ENCODE peak calls at places on chromosome 19, in four cellular contexts. W is AG10803, T is Calu3, E is GM10248. I is an unnamed sample.

GRCh38 chr19:34834513-34834912 is 61.5 kb upstream of the ZNF599 start:
- DNase-seq in W (no peak), T (no peak), E (no peak), I (no peak)

GRCh38 chr19:54137913-54138776 is 583 bp downstream of the CNOT3 start:
- DNase-seq in E (peak), T (peak), W (no peak), I (no peak)

GRCh38 chr19:43316591-43317319 is 36.7 kb upstream of the CD177 start:
- DNase-seq in E (no peak), T (peak), W (peak), I (no peak)

GRCh38 chr19:44745386-44745831 is 3.1 kb upstream of the BCL3 start:
- DNase-seq in T (peak), W (peak), E (no peak), I (peak)

GRCh38 chr19:6065685-6066365 is 44.5 kb downstream of the RFX2 start:
- DNase-seq in W (peak), T (peak), E (no peak), I (no peak)

GRCh38 chr19:12667903-12668302 is 1.3 kb downstream of the WDR83 start:
- DNase-seq in T (no peak), E (no peak), W (no peak), I (no peak)

GRCh38 chr19:38617764-38618589 is at the start of gene MAP4K1:
- DNase-seq in W (no peak), E (peak), T (no peak), I (no peak)

GRCh38 chr19:13060233-13060963 is 42.3 kb downstream of the LYL1 start:
- DNase-seq in E (no peak), W (no peak), T (peak), I (peak)

GRCh38 chr19:4379383-4380253 is 20.7 kb downstream of the SH3GL1 start:
- DNase-seq in E (peak), T (peak), W (peak), I (no peak)

GRCh38 chr19:13689050-13689449 is 75.3 kb upstream of the MRI1 start:
- DNase-seq in E (no peak), T (peak), W (peak), I (peak)

GRCh38 chr19:58218899-58219298 is 9.8 kb upstream of the ZNF544 start:
- DNase-seq in W (no peak), E (no peak), T (no peak), I (no peak)

GRCh38 chr19:6484831-6485230 is 3.2 kb upstream of the DENND1C start:
- DNase-seq in E (no peak), T (no peak), W (no peak), I (no peak)

GRCh38 chr19:41816761-41817160 is 20.4 kb downstream of the CEACAM3 start:
- DNase-seq in E (no peak), T (no peak), W (no peak), I (no peak)

GRCh38 chr19:35555301-35556005 is 8.0 kb downstream of the ATP4A start:
- DNase-seq in W (peak), E (no peak), T (peak), I (no peak)

GRCh38 chr19:28465317-28466086 is 747.4 kb downstream of the UQCRFS1 start:
- DNase-seq in T (peak), W (no peak), E (no peak), I (no peak)

GRCh38 chr19:32652893-32653625 is 21.9 kb downstream of the ANKRD27 start:
- DNase-seq in W (peak), E (no peak), T (peak), I (no peak)

GRCh38 chr19:38759590-38760003 is 13.7 kb downstream of the LGALS7 start:
- DNase-seq in T (peak), E (no peak), W (no peak), I (no peak)

GRCh38 chr19:2266183-2266993 is 10.2 kb upstream of the JSRP1 start:
- DNase-seq in W (peak), T (peak), E (peak), I (peak)

GRCh38 chr19:14616310-14616870 is 33.5 kb downstream of the CLEC17A start:
- DNase-seq in W (no peak), E (no peak), T (no peak), I (no peak)

GRCh38 chr19:37932985-37933953 is 26.3 kb downstream of the SIPA1L3 start:
- DNase-seq in T (peak), W (peak), E (no peak), I (peak)

GRCh38 chr19:35266904-35267817 is 1.6 kb upstream of the USF2 start:
- DNase-seq in E (no peak), T (no peak), W (peak), I (no peak)

GRCh38 chr19:13834308-13834790 is 39.1 kb downstream of the ZSWIM4 start:
- DNase-seq in T (no peak), E (no peak), W (peak), I (peak)

GRCh38 chr19:10707440-10707839 is 6.2 kb downstream of the QTRT1 start:
- DNase-seq in T (no peak), W (no peak), E (no peak), I (no peak)

GRCh38 chr19:35348909-35349611 is 1.4 kb downstream of the FFAR1 start:
- DNase-seq in T (no peak), W (no peak), E (peak), I (no peak)

GRCh38 chr19:46023311-46023779 is 492 bp upstream of the PGLYRP1 start:
- DNase-seq in W (no peak), T (no peak), E (no peak), I (no peak)

GRCh38 chr19:54011507-54012211 is 20.2 kb downstream of the CACNG6 start:
- DNase-seq in T (no peak), W (no peak), E (no peak), I (no peak)

GRCh38 chr19:33736158-33736557 is 60.5 kb upstream of the KCTD15 start:
- DNase-seq in T (no peak), W (no peak), E (no peak), I (no peak)

GRCh38 chr19:53333071-53333465 is 481 bp upstream of the ZNF845 start:
- DNase-seq in E (no peak), T (no peak), W (peak), I (no peak)

GRCh38 chr19:2087621-2088100 is 8.5 kb downstream of the MOB3A start:
- DNase-seq in W (no peak), T (no peak), E (peak), I (no peak)

GRCh38 chr19:23440791-23441190 is 45.5 kb upstream of the ZNF91 start:
- DNase-seq in E (no peak), T (peak), W (no peak), I (no peak)
- TF ChIP-seq CTCF in E (no peak), T (peak), W (peak), I (peak)

DNA sequence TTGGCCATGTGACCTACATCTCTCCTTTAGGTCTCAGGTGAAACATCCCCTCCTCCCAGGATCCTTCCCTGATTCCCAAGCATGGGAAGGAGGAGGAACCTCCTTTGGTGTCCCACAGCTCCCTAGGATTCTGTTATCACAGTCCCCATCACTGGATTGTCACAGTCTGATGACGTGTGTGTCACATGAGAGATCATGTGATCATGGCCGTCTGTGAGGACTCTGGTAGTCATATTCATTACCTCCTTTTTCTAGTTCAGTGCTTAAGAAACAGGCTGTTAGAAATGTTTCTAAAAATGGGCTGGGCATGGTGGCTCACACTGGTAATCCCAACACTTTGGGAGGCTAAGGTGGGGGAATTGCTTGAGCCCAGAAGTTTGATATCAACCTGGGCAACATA is 3.0 kb downstream of the DHX34 start:
- DNase-seq in T (no peak), E (no peak), W (no peak), I (no peak)
- TF ChIP-seq CTCF in T (no peak), E (no peak), W (no peak), I (no peak)

GRCh38 chr19:8096071-8096470 is 43.5 kb downstream of the CCL25 start:
- DNase-seq in E (no peak), T (no peak), W (no peak), I (no peak)
- TF ChIP-seq CTCF in E (no peak), T (no peak), W (no peak), I (peak)

DNA sequence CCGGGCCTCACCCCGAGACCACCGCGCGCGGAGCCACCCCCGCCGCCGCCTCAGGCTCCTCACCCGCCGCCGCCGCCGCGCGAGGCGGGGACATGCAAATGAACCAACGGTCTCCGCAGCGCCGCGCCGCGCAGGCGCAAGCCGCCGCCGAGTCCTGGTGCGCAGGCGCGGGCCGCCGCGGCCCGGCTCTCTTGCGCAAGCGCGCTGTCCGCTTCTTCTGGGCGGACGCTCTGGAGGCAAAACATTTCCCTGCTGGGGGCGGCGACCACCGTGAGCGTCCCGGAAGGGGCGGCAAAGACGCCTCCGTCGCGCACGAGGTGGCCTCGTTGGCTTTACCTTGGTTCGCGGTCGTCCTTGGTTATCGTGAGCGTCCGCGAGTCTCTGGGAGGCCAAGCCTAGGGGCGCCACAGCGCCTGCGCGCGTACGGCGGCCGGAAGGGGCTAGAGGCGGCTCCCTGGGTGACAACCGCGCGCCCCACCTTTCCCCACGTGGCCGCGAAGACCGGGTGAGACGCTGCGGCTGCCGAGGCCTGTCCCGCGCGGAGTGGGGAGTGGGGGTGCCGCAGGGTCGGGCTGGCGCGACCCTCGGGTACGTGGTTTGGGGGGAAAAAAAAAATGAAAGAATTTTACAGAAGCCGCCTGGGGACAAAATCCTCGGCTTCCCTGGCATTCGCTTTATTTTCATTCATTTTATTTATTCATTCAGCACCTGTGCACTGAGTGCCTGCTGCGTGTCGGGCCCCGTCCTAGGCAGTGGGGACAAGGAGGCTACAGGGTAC is at the start of the genes ARMC6 and SUGP2:
- DNase-seq in T (peak), E (peak), W (peak), I (peak)
- TF ChIP-seq CTCF in T (no peak), E (no peak), W (no peak), I (peak)

GRCh38 chr19:50230379-50231351 is 27.2 kb downstream of the MYH14 start:
- DNase-seq in T (no peak), W (no peak), E (no peak), I (no peak)
- TF ChIP-seq CTCF in T (no peak), W (no peak), E (no peak), I (no peak)

DNA sequence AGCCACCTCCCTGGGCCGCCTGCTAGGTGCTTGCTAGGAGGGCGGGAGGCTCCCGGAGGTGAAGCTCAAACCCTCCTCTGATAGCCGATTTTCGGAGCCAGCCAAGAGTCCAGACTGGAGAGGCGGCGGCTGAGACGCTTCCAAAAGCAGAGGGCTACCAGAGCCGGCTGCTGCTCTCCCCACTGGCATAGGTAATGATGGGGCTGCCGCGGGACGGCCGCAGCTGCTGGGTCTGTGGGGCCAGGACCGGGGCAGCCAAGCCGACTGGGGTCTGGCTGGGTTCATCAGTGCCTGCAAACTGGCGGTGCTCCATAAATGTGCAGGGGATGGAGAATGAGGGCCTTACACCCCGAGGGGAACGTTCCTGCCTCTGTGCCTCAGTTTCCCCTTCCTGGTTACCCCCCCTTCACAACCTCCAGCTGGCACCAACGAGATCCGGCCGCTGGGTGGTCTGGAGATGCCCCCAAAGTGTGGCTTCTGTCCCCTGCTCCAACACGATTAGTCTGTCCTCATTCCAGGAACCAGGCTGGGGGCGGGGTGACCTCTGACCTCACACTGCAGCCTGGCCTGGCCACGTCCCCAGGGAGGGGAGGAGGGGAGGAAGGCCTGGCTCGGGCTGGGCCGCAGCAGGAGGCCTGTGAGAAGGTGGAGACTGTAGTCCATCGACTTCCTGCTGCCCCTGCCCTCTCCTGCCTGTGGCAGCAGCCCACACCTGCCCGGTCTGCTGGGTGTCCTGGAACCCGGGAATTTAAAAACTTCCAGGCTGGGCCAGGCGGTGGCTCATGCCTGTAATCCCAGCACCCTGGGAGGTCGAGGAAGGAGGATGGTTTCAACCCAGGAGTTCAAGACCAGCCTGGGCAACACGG is 3.8 kb upstream of the WDR18 start:
- DNase-seq in W (no peak), T (peak), E (no peak), I (no peak)
- TF ChIP-seq CTCF in W (no peak), T (no peak), E (no peak), I (no peak)

DNA sequence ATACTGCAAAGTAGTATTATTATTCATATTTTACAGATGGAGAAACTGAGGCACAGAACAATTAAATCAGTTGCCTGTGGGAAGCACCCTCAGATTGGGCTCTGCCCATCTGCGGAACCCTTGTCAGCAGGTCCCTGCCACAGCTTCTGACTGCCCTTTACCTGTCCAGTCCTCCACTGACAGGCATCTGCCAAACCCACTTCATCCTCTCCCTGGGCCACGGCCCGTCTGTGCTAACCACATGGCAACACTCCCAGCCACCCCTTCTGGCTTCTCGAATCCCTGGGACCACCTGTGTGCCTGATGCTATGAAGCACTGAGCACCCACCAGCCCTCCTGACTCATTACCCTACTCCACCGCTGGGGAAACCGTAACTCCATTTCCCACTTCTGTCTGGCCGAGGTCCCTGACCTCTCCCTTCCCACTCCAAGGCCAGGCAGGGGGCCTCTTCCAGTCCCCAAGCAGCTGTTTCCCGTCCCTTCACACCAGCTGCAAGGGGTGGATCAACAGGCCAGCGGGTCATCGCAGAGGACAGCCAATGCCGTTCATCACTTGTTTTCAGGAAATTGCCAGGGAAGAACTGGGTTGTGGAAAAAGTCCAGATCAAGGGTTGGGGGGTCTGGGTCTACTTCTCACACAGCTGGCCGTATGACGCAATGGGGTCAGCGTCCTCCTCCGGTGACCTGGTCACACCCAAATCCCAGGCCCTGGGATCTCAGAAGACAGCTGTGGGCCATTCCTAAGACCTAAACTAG is 2.5 kb downstream of the KANK3 start:
- DNase-seq in T (no peak), E (peak), W (no peak), I (no peak)
- TF ChIP-seq CTCF in T (no peak), E (no peak), W (no peak), I (peak)